ENCODE peak calls at places on chromosomes 6 and 20, in five cellular contexts. I is neural progenitor cell; C is CD8-positive, alpha-beta T cell; A is aorta; E is Karpas-422. G is an unnamed sample.

GRCh38 chr6:170311696-170312095 is 5.1 kb downstream of the FAM120B start:
- DNase-seq in C (no peak), A (no peak), E (no peak), I (no peak), G (no peak)

GRCh38 chr6:18742406-18742805 is 355.3 kb downstream of the RNF144B start:
- DNase-seq in I (no peak), A (no peak), E (no peak), C (no peak), G (no peak)

GRCh38 chr6:136226027-136226673 is 24.0 kb downstream of the MTFR2 start:
- DNase-seq in I (peak; percentile 54), C (peak; percentile 60), E (peak; percentile 78), A (no peak), G (peak; percentile 33)

GRCh38 chr20:44407402-44408184 is 52.1 kb downstream of the HNF4A start:
- DNase-seq in E (no peak), A (peak; percentile 62), C (no peak), I (no peak), G (no peak)

GRCh38 chr6:100229512-100229911 is 235.2 kb downstream of the SIM1 start:
- DNase-seq in I (no peak), A (no peak), C (no peak), E (no peak), G (no peak)

GRCh38 chr20:4880051-4880450 is 121.3 kb downstream of the SLC23A2 start:
- DNase-seq in C (no peak), A (no peak), I (peak; percentile 69), E (no peak), G (no peak)

GRCh38 chr6:9862603-9863167 is 552.2 kb downstream of the TFAP2A start:
- DNase-seq in C (no peak), A (no peak), E (no peak), I (no peak), G (no peak)

GRCh38 chr6:109139109-109139508 is 43.8 kb downstream of the CEP57L1 start:
- DNase-seq in E (no peak), I (no peak), C (no peak), A (no peak), G (no peak)

GRCh38 chr6:42332916-42333315 is 115.3 kb upstream of the MRPS10 start:
- DNase-seq in E (no peak), I (no peak), C (no peak), A (no peak), G (no peak)

GRCh38 chr6:52186480-52186879 is 305 bp downstream of the IL17A start:
- DNase-seq in I (no peak), E (no peak), C (no peak), A (no peak), G (no peak)

GRCh38 chr20:22560817-22561216 is 23.6 kb downstream of the FOXA2 start:
- DNase-seq in C (no peak), I (peak; percentile 82), E (no peak), A (no peak), G (no peak)

GRCh38 chr6:138817799-138818198 is 21.9 kb downstream of the ECT2L start:
- DNase-seq in A (no peak), C (no peak), I (peak; percentile 71), E (no peak), G (no peak)

GRCh38 chr6:119575721-119576120 is 226.2 kb upstream of the MAN1A1 start:
- DNase-seq in E (no peak), I (no peak), C (no peak), A (no peak), G (no peak)

GRCh38 chr20:9110916-9111432 is 42.1 kb downstream of the PLCB4 start:
- DNase-seq in A (no peak), E (no peak), C (no peak), I (no peak), G (no peak)

GRCh38 chr6:84390334-84390733 is 162.9 kb upstream of the CEP162 start:
- DNase-seq in E (no peak), C (no peak), I (no peak), A (no peak), G (no peak)

GRCh38 chr6:26270903-26271639 is 93.9 kb upstream of the BTN3A2 start:
- DNase-seq in C (peak; percentile 80), E (peak; percentile 82), A (peak; percentile 79), I (peak; percentile 93), G (peak; percentile 78)

GRCh38 chr6:118871331-118871730 is 22.6 kb upstream of the ASF1A start:
- DNase-seq in E (no peak), I (no peak), A (no peak), C (no peak), G (no peak)

GRCh38 chr6:74551896-74552295 is 654.0 kb downstream of the COL12A1 start:
- DNase-seq in I (no peak), A (no peak), C (no peak), E (no peak), G (no peak)

GRCh38 chr6:132140150-132140549 is 189.0 kb upstream of the CCN2 start:
- DNase-seq in C (no peak), A (no peak), E (no peak), I (no peak), G (no peak)

GRCh38 chr6:37552267-37552666 is 52.6 kb upstream of the CCDC167 start:
- DNase-seq in A (no peak), E (no peak), I (no peak), C (no peak), G (no peak)

GRCh38 chr20:52454660-52455059 is 263.1 kb upstream of the ZFP64 start:
- DNase-seq in E (no peak), A (no peak), C (no peak), I (no peak), G (no peak)

GRCh38 chr6:152669894-152670293 is 27.8 kb upstream of the MYCT1 start:
- DNase-seq in I (peak; percentile 20), E (peak; percentile 63), A (no peak), C (no peak), G (no peak)

GRCh38 chr6:34535199-34535598 is 20.9 kb downstream of the SPDEF start:
- DNase-seq in A (no peak), I (no peak), C (no peak), E (no peak), G (no peak)

GRCh38 chr6:160263214-160263939 is 4.8 kb upstream of the SLC22A2 start:
- DNase-seq in C (no peak), E (no peak), I (no peak), A (no peak), G (no peak)

DNA sequence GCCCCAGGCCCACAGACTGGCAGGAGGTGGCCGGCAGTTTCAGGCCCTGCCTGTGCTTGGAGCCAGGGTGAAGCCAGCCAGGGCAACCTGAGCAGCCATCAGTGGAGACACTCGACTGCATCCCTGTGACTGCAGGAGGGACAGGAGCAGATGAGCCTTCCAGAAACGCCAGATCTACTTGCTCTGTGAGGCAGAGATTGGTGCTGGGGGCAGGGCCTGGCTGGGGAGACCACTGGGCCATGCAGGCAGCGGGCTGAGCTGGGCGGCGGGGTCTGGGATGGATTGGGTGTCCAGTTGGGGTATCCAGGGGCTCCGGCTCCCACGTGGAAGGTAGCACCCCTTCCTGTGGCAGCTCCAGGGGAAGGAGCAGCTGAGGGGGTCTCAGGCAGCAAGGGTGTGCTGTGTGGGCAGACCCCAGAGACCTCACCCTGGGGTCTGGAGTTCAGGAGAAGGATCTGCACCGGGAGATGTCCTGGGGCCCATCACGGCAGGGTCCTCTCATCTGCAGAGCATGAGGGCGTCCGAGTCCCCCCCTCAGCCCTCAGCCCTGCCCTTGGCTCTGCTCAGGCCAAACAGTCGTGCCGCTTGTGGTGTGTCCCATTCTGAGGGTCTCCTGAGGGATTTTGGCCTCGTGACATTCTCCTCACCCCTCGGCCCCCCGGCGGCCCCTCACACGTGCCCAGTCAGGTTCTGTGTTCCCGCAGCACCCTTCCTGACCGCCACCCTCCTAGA is 334.9 kb downstream of the TAF4 start:
- DNase-seq in E (no peak), A (peak; percentile 58), I (no peak), C (no peak), G (no peak)
- H3K27me3 ChIP-seq in E (no peaks in the 10 kb centered on the region), A (no peaks in the 10 kb centered on the region), I (no peaks in the 10 kb centered on the region), C (no peaks in the 10 kb centered on the region), G (no peaks in the 10 kb centered on the region)

GRCh38 chr6:31340228-31340627 is 16.8 kb downstream of the HLA-B start:
- DNase-seq in A (no peak), I (no peak), C (no peak), E (no peak), G (no peak)

GRCh38 chr6:31345026-31345730 is 11.8 kb downstream of the HLA-B start:
- DNase-seq in C (no peak), I (peak; percentile 24), E (no peak), A (no peak), G (no peak)

GRCh38 chr6:31336872-31337496 is 20.0 kb downstream of the HLA-B start:
- DNase-seq in E (no peak), I (no peak), C (no peak), A (no peak), G (no peak)

GRCh38 chr6:31339210-31339609 is 17.8 kb downstream of the HLA-B start:
- DNase-seq in I (no peak), A (no peak), C (no peak), E (no peak), G (no peak)
- H3K9me3 ChIP-seq in I (no peaks in the 10 kb centered on the region), A (peaks cover 13% of the 10 kb centered on the region), C (peaks cover 8% of the 10 kb centered on the region), E (peaks cover 9% of the 10 kb centered on the region), G (no peaks in the 10 kb centered on the region)

DNA sequence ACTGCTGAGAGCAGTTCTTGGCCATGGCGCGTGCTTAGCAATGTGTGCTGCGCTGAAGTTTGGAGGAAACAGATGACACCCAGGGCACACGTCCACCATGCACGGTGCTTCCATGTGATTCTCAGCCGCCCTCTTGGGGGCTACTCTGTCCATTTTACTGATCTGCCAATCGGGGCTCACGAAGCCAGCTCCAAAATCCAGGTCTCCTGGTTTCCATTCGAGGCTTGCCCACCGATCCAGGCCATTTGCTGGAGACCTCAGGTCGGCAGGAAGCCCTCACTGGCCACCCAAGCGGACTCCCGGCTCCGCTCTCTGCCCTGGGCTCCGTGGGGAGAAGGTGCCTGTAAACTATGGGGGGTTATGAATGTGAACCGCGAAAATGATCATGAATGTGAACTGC is 11.7 kb upstream of the FRMD1 start:
- DNase-seq in A (peak; percentile 56), I (no peak), E (no peak), C (no peak), G (no peak)
- H3K27me3 ChIP-seq in A (no peaks in the 10 kb centered on the region), I (no peaks in the 10 kb centered on the region), E (no peaks in the 10 kb centered on the region), C (no peaks in the 10 kb centered on the region), G (no peaks in the 10 kb centered on the region)

GRCh38 chr6:90328004-90328403 is 31.4 kb upstream of the BACH2 start:
- DNase-seq in C (no peak), A (no peak), I (no peak), E (no peak), G (no peak)

GRCh38 chr6:90326404-90327057 is 29.9 kb upstream of the BACH2 start:
- DNase-seq in A (no peak), C (no peak), I (no peak), E (no peak), G (no peak)

GRCh38 chr6:90333928-90334327 is 37.3 kb upstream of the BACH2 start:
- DNase-seq in A (no peak), C (no peak), E (no peak), I (no peak), G (no peak)

DNA sequence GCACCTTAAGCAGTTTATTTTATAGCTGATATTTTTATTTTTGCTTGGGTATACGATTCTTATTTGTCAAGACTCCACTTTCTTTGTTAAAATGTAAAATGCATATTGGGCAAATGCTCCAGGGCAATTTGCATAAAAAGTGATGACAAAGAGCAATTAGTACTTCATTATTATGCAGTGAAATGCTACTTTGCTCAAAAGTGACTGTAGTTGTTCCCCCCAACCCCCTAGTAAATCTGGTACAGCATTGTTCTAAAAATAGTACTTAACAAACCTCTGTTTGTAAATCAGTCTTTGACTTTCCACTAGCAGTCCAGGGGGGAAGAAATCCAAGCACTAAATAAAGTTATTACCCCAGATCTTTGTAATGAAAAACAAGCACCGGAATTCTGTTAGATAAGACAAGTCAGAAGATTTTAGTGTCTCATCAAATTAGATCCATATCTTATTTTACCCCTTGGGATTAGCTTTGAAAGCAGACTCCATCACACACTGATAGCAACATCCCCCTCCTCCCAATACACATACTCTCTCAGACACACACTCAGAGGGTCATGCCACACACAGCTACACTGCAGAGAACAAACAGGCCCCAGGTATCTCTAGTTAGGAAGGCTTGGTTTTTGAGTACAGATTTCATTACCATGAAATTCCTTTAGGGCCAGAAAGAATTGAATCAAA is 32.9 kb upstream of the BACH2 start:
- DNase-seq in A (no peak), E (no peak), C (no peak), I (no peak), G (no peak)
- H3K9me3 ChIP-seq in A (no peaks in the 10 kb centered on the region), E (no peaks in the 10 kb centered on the region), C (no peaks in the 10 kb centered on the region), I (no peaks in the 10 kb centered on the region), G (no peaks in the 10 kb centered on the region)